ENCODE peak calls at places on chromosomes 5 and 9, in four cellular contexts. One of them, this sample, is unnamed.

GRCh38 chr5:135437796-135438560 is 9.2 kb downstream of the DCANP1 start:
- DNase-seq in GM12878: no peak
- DNase-seq in HepG2: peak
- DNase-seq in K562: no peak
- DNase-seq in this sample: no peak

GRCh38 chr5:1546556-1546955 is 22.8 kb upstream of the LPCAT1 start:
- DNase-seq in K562: no peak
- DNase-seq in HepG2: no peak
- DNase-seq in GM12878: no peak
- DNase-seq in this sample: no peak

GRCh38 chr9:81522721-81523551 is 166.4 kb downstream of the TLE1 start:
- DNase-seq in HepG2: peak
- DNase-seq in GM12878: no peak
- DNase-seq in K562: no peak
- DNase-seq in this sample: peak

GRCh38 chr9:68431307-68431706 is 74.9 kb downstream of the PGM5 start:
- DNase-seq in HepG2: no peak
- DNase-seq in K562: no peak
- DNase-seq in GM12878: no peak
- DNase-seq in this sample: no peak

GRCh38 chr5:139757727-139758509 is 37.7 kb upstream of the PSD2 start:
- DNase-seq in HepG2: peak
- DNase-seq in K562: no peak
- DNase-seq in GM12878: no peak
- DNase-seq in this sample: no peak

GRCh38 chr5:62100201-62100600 is 205.8 kb upstream of the KIF2A start:
- DNase-seq in HepG2: no peak
- DNase-seq in GM12878: no peak
- DNase-seq in K562: no peak
- DNase-seq in this sample: no peak

GRCh38 chr5:1763548-1763911 is 36.1 kb downstream of the MRPL36 start:
- DNase-seq in HepG2: peak
- DNase-seq in GM12878: no peak
- DNase-seq in K562: peak
- DNase-seq in this sample: peak

GRCh38 chr9:4497855-4498254 is 7.6 kb downstream of the SLC1A1 start:
- DNase-seq in GM12878: no peak
- DNase-seq in K562: no peak
- DNase-seq in HepG2: no peak
- DNase-seq in this sample: no peak

GRCh38 chr5:134626369-134627014 is 6.1 kb downstream of the SAR1B start:
- DNase-seq in HepG2: peak
- DNase-seq in K562: no peak
- DNase-seq in GM12878: no peak
- DNase-seq in this sample: peak

GRCh38 chr9:4237748-4238511 is 61.9 kb downstream of the GLIS3 start:
- DNase-seq in HepG2: no peak
- DNase-seq in K562: no peak
- DNase-seq in GM12878: no peak
- DNase-seq in this sample: no peak

GRCh38 chr9:38370231-38370630 is 22.3 kb upstream of the ALDH1B1 start:
- DNase-seq in GM12878: no peak
- DNase-seq in HepG2: no peak
- DNase-seq in K562: no peak
- DNase-seq in this sample: no peak

GRCh38 chr9:133888779-133889491 is 103.2 kb downstream of the VAV2 start:
- DNase-seq in HepG2: no peak
- DNase-seq in K562: no peak
- DNase-seq in GM12878: no peak
- DNase-seq in this sample: no peak

GRCh38 chr5:32029291-32029690 is 144.8 kb downstream of the GOLPH3 start:
- DNase-seq in HepG2: no peak
- DNase-seq in K562: no peak
- DNase-seq in GM12878: no peak
- DNase-seq in this sample: no peak
- TF ChIP-seq BHLHE40 in HepG2: no peak
- TF ChIP-seq BHLHE40 in K562: no peak
- TF ChIP-seq BHLHE40 in GM12878: no peak
- TF ChIP-seq BHLHE40 in this sample: no peak

DNA sequence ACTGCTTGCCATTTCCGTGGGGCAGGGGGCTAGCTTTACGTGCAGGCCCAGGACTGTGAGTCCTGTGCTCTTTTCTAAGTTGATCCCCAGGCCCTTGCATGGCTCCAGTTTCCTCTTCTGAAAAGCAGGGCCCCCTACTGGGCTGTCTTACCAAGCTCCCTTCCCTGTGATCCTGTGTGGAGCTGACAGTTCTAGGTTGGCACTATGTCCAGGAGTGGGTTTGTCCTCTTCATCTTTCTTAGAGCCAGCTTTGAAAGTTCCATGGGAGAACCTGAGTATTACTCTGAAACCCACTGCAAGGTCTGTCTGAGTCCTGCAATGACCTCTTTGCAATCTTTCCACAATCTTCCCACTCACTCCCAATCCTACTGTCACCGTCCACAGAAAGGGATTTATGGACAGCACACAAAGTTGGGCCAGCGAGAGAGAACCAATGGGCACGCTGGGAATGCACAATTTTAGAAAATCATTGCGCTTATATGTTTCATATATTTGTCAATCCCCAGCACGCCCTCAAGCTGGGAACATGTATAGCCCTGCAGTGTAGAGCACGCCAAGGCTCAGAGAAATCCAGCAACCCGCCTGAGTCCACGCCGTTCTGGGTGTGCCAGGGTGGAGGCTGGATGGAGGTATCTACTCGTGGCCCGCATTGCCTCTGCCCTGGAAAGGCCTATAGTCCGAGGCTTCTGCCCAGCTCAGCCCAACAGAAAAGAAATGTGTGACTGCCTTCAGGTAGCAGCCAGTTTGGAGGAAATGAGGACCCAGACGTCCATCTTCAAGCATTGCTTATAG is 18.0 kb downstream of the S1PR3 start:
- DNase-seq in GM12878: no peak
- DNase-seq in HepG2: no peak
- DNase-seq in K562: no peak
- DNase-seq in this sample: no peak
- TF ChIP-seq FOXM1 in GM12878: no peak
- TF ChIP-seq FOXM1 in HepG2: no peak
- TF ChIP-seq FOXM1 in K562: no peak
- TF ChIP-seq FOXM1 in this sample: no peak

GRCh38 chr9:137451976-137452760 is 7.0 kb downstream of the NSMF start:
- DNase-seq in HepG2: no peak
- DNase-seq in K562: no peak
- DNase-seq in GM12878: no peak
- DNase-seq in this sample: no peak

GRCh38 chr9:137454145-137454505 is 5.0 kb downstream of the NSMF start:
- DNase-seq in HepG2: no peak
- DNase-seq in GM12878: no peak
- DNase-seq in K562: peak
- DNase-seq in this sample: peak

GRCh38 chr9:137454506-137455360 is 4.4 kb downstream of the NSMF start:
- DNase-seq in K562: no peak
- DNase-seq in GM12878: no peak
- DNase-seq in HepG2: peak
- DNase-seq in this sample: no peak

GRCh38 chr9:137452761-137453642 is 6.1 kb downstream of the NSMF start:
- DNase-seq in HepG2: no peak
- DNase-seq in GM12878: no peak
- DNase-seq in K562: no peak
- DNase-seq in this sample: no peak

DNA sequence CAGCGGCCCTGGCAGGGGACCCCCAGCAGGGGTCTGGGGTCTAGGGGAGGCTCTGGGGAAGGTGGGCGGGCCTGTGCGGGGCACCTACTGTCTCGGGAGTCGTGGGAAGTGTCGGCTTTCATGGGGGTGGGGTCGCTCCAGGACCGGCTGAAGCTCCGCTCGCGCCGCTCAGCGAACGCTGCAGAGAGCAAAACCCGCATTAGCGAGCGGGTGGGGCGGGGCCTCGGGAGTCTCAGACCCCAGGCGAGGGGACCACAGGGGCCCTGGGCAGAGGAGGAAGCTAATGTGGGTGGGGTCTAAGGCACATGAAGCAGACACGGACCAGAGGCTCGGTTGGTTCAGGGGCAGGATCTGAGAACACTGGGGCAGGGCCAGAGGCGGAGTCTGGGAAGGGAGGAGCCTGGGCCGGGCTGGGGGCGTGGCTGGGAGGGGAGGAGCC is 5.5 kb downstream of the NSMF start:
- DNase-seq in K562: peak
- DNase-seq in HepG2: peak
- DNase-seq in GM12878: no peak
- DNase-seq in this sample: peak
- TF ChIP-seq BHLHE40 in K562: no peak
- TF ChIP-seq BHLHE40 in HepG2: no peak
- TF ChIP-seq BHLHE40 in GM12878: no peak
- TF ChIP-seq BHLHE40 in this sample: no peak

GRCh38 chr9:136684339-136684738 is 2.9 kb downstream of the AGPAT2 start:
- DNase-seq in K562: no peak
- DNase-seq in GM12878: no peak
- DNase-seq in HepG2: no peak
- DNase-seq in this sample: no peak

GRCh38 chr9:136683173-136683745 is 4.0 kb downstream of the AGPAT2 start:
- DNase-seq in GM12878: no peak
- DNase-seq in HepG2: no peak
- DNase-seq in K562: no peak
- DNase-seq in this sample: no peak

GRCh38 chr9:136683755-136684154 is 3.5 kb downstream of the AGPAT2 start:
- DNase-seq in HepG2: no peak
- DNase-seq in GM12878: no peak
- DNase-seq in K562: no peak
- DNase-seq in this sample: no peak

GRCh38 chr9:136681945-136682699 is 5.1 kb downstream of the AGPAT2 start:
- DNase-seq in HepG2: no peak
- DNase-seq in K562: no peak
- DNase-seq in GM12878: no peak
- DNase-seq in this sample: no peak

DNA sequence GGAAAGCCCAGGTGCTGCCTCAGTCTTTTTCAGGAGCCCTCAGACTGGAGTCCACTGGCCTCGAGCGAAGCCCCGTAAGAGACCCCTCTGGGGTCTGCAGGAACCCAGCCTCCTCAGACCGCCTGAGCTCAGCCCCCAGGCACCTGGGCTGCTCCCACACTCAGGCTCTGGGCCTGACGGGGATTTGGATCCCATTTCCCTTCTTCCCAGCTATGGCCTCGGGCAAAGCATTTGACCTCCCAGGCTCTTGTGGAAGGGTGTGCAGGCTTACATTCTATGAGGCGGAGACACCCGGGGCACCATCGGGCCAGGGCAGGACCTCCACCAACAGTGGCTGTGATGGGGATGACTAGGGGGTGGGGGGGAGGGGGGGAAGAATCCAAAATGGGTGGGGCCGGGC is 4.5 kb downstream of the AGPAT2 start:
- DNase-seq in HepG2: no peak
- DNase-seq in K562: no peak
- DNase-seq in GM12878: no peak
- DNase-seq in this sample: no peak
- TF ChIP-seq FOXM1 in HepG2: no peak
- TF ChIP-seq FOXM1 in K562: no peak
- TF ChIP-seq FOXM1 in GM12878: no peak
- TF ChIP-seq FOXM1 in this sample: no peak

GRCh38 chr9:125246261-125246667 is 5.1 kb upstream of the HSPA5 start:
- DNase-seq in HepG2: no peak
- DNase-seq in K562: no peak
- DNase-seq in GM12878: no peak
- DNase-seq in this sample: no peak
- TF ChIP-seq BHLHE40 in HepG2: no peak
- TF ChIP-seq BHLHE40 in K562: peak
- TF ChIP-seq BHLHE40 in GM12878: no peak
- TF ChIP-seq BHLHE40 in this sample: no peak

DNA sequence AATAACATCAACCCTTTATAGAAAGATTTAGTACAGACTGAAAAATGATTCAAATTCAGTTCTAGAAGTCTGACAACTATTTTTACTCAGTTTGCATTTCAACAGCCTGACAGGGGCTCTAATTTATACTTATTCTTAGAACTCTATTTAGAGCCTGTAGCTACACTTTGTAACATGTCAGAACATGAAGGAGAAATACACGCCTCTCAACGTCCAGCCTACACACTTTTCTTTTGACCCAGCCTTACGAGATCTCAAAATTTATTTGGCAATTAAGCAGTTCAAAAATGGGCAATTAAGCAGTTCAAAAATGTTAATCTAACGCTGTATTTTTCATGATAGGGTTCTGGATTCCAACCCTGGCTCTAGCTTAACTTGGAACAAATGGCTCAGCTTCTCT is 66.3 kb downstream of the PRRT1B start:
- DNase-seq in HepG2: no peak
- DNase-seq in GM12878: no peak
- DNase-seq in K562: no peak
- DNase-seq in this sample: no peak
- TF ChIP-seq FOXM1 in HepG2: no peak
- TF ChIP-seq FOXM1 in GM12878: no peak
- TF ChIP-seq FOXM1 in K562: no peak
- TF ChIP-seq FOXM1 in this sample: no peak

GRCh38 chr9:91211919-91212318 is 149.8 kb downstream of the AUH start:
- DNase-seq in K562: no peak
- DNase-seq in GM12878: no peak
- DNase-seq in HepG2: peak
- DNase-seq in this sample: no peak

GRCh38 chr9:91212592-91213243 is 149.0 kb downstream of the AUH start:
- DNase-seq in GM12878: no peak
- DNase-seq in HepG2: no peak
- DNase-seq in K562: no peak
- DNase-seq in this sample: no peak

GRCh38 chr9:91214867-91215266 is 146.9 kb downstream of the AUH start:
- DNase-seq in GM12878: no peak
- DNase-seq in K562: no peak
- DNase-seq in HepG2: no peak
- DNase-seq in this sample: no peak

GRCh38 chr9:91211414-91211813 is 150.3 kb downstream of the AUH start:
- DNase-seq in K562: no peak
- DNase-seq in GM12878: no peak
- DNase-seq in HepG2: no peak
- DNase-seq in this sample: no peak

GRCh38 chr9:91214086-91214485 is 147.6 kb downstream of the AUH start:
- DNase-seq in HepG2: no peak
- DNase-seq in K562: no peak
- DNase-seq in GM12878: no peak
- DNase-seq in this sample: no peak
- TF ChIP-seq BHLHE40 in HepG2: no peak
- TF ChIP-seq BHLHE40 in K562: no peak
- TF ChIP-seq BHLHE40 in GM12878: no peak
- TF ChIP-seq BHLHE40 in this sample: no peak

This sample was measured in HEK293T.